ENCODE peak calls at places on chromosomes 3 and 15, in nine cellular contexts. N, K, W, A, R, Z, J, S and F are unnamed samples.

GRCh38 chr15:33395841-33396240 is 85.1 kb downstream of the RYR3 start:
- DNase-seq in N (no peak), K (no peak), W (no peak), A (no peak), R (no peak), Z (no peak), J (no peak), S (no peak), F (no peak)

GRCh38 chr3:127044996-127045395 is 62.1 kb downstream of the PLXNA1 start:
- DNase-seq in N (no peak), K (peak; percentile 42), W (no peak), A (no peak), R (peak; percentile 39), Z (no peak), J (no peak), S (peak; percentile 31), F (no peak)

GRCh38 chr15:57537072-57537471 is 54.6 kb upstream of the MYZAP start:
- DNase-seq in N (no peak), K (no peak), W (no peak), A (no peak), R (no peak), Z (peak; percentile 86), J (peak; percentile 31), S (peak; percentile 93), F (no peak)

GRCh38 chr3:39079530-39079929 is 27.7 kb downstream of the WDR48 start:
- DNase-seq in N (no peak), K (no peak), W (no peak), A (no peak), R (no peak), Z (no peak), J (no peak), S (no peak), F (no peak)

GRCh38 chr3:53646723-53647122 is 152.3 kb downstream of the CACNA1D start:
- DNase-seq in N (no peak), K (no peak), W (no peak), A (no peak), R (no peak), Z (no peak), J (no peak), S (no peak), F (no peak)

GRCh38 chr15:78000089-78000926 is 77.2 kb downstream of the TBC1D2B start:
- DNase-seq in N (peak; percentile 16), K (peak; percentile 87), W (peak; percentile 71), A (peak; percentile 64), R (peak; percentile 90), Z (peak; percentile 41), J (peak; percentile 8), S (no peak), F (no peak)

GRCh38 chr3:45881031-45882022 is 5.0 kb upstream of the CCR9 start:
- DNase-seq in N (peak; percentile 82), K (no peak), W (peak; percentile 70), A (peak; percentile 57), R (no peak), Z (peak; percentile 21), J (no peak), S (peak; percentile 14), F (no peak)

GRCh38 chr15:65049418-65049840 is 4.2 kb downstream of the SLC51B start:
- DNase-seq in N (peak; percentile 89), K (peak; percentile 94), W (peak; percentile 81), A (peak; percentile 77), R (peak; percentile 94), Z (peak; percentile 95), J (peak; percentile 87), S (peak; percentile 99), F (peak; percentile 96)

GRCh38 chr15:42070966-42071350 is 23.4 kb downstream of the PLA2G4D start:
- DNase-seq in N (no peak), K (no peak), W (no peak), A (no peak), R (no peak), Z (no peak), J (no peak), S (no peak), F (no peak)

GRCh38 chr15:39997031-39997430 is 42.0 kb downstream of the SRP14 start:
- DNase-seq in N (no peak), K (no peak), W (no peak), A (no peak), R (no peak), Z (peak; percentile 60), J (no peak), S (peak; percentile 28), F (no peak)